ENCODE peak calls at places on chromosomes 4 and X, in seven cellular contexts. One of them, this sample, is unnamed.
A peak's percentile ranks its signal among the peaks of the same experiment; 100 is the strongest.

GRCh38 chrX:13499736-13500135 is 69.7 kb upstream of the EGFL6 start:
- DNase-seq in mesenchymal stem cell: no peak
- DNase-seq in IMR-90: no peak
- DNase-seq in trophoblast cell: no peak
- DNase-seq in neuronal stem cell: no peak
- DNase-seq in H9: no peak
- DNase-seq in H1: no peak
- DNase-seq in this sample: no peak

GRCh38 chr4:14254252-14254651 is 626.7 kb upstream of the BOD1L1 start:
- DNase-seq in H1: no peak
- DNase-seq in IMR-90: peak; percentile 6
- DNase-seq in trophoblast cell: peak; percentile 2
- DNase-seq in mesenchymal stem cell: peak; percentile 28
- DNase-seq in H9: peak; percentile 60
- DNase-seq in neuronal stem cell: no peak
- DNase-seq in this sample: peak; percentile 53

GRCh38 chr4:154073107-154073817 is 284.4 kb upstream of the SFRP2 start:
- DNase-seq in H1: no peak
- DNase-seq in neuronal stem cell: no peak
- DNase-seq in H9: no peak
- DNase-seq in mesenchymal stem cell: peak; percentile 91
- DNase-seq in IMR-90: no peak
- DNase-seq in trophoblast cell: no peak
- DNase-seq in this sample: no peak

GRCh38 chr4:137659431-137659830 is 127.1 kb upstream of the PCDH18 start:
- DNase-seq in H9: no peak
- DNase-seq in trophoblast cell: no peak
- DNase-seq in IMR-90: peak; percentile 55
- DNase-seq in mesenchymal stem cell: no peak
- DNase-seq in neuronal stem cell: no peak
- DNase-seq in H1: no peak
- DNase-seq in this sample: no peak

GRCh38 chr4:158652920-158653319 is 18.8 kb downstream of the C4orf46 start:
- DNase-seq in mesenchymal stem cell: peak; percentile 3
- DNase-seq in trophoblast cell: no peak
- DNase-seq in H1: no peak
- DNase-seq in neuronal stem cell: no peak
- DNase-seq in H9: no peak
- DNase-seq in IMR-90: no peak
- DNase-seq in this sample: no peak

GRCh38 chr4:38531126-38531737 is 132.8 kb upstream of the KLF3 start:
- DNase-seq in H1: no peak
- DNase-seq in H9: no peak
- DNase-seq in trophoblast cell: no peak
- DNase-seq in mesenchymal stem cell: peak; percentile 12
- DNase-seq in neuronal stem cell: no peak
- DNase-seq in IMR-90: peak; percentile 3
- DNase-seq in this sample: no peak

GRCh38 chrX:107728342-107729099 is 47.1 kb downstream of the TSC22D3 start:
- DNase-seq in H9: no peak
- DNase-seq in IMR-90: no peak
- DNase-seq in mesenchymal stem cell: peak; percentile 67
- DNase-seq in trophoblast cell: no peak
- DNase-seq in H1: no peak
- DNase-seq in neuronal stem cell: no peak
- DNase-seq in this sample: no peak

GRCh38 chrX:134244043-134244442 is 7.1 kb downstream of the CCDC160 start:
- DNase-seq in mesenchymal stem cell: peak; percentile 19
- DNase-seq in neuronal stem cell: no peak
- DNase-seq in H9: no peak
- DNase-seq in H1: no peak
- DNase-seq in trophoblast cell: no peak
- DNase-seq in IMR-90: peak; percentile 33
- DNase-seq in this sample: no peak

GRCh38 chr4:78939667-78940008 is 400 bp upstream of the PAQR3 start:
- DNase-seq in trophoblast cell: no peak
- DNase-seq in H9: no peak
- DNase-seq in H1: no peak
- DNase-seq in mesenchymal stem cell: no peak
- DNase-seq in IMR-90: peak; percentile 12
- DNase-seq in neuronal stem cell: no peak
- DNase-seq in this sample: no peak

GRCh38 chrX:12984629-12985303 is 9.9 kb downstream of the TMSB4X start:
- DNase-seq in IMR-90: peak; percentile 35
- DNase-seq in mesenchymal stem cell: no peak
- DNase-seq in neuronal stem cell: no peak
- DNase-seq in H9: no peak
- DNase-seq in trophoblast cell: no peak
- DNase-seq in H1: no peak
- DNase-seq in this sample: no peak

GRCh38 chr4:17665852-17666251 is 51.4 kb downstream of the MED28 start:
- DNase-seq in H9: no peak
- DNase-seq in trophoblast cell: no peak
- DNase-seq in mesenchymal stem cell: no peak
- DNase-seq in H1: no peak
- DNase-seq in IMR-90: no peak
- DNase-seq in neuronal stem cell: no peak
- DNase-seq in this sample: no peak

GRCh38 chr4:33579951-33580350 is 2664.4 kb downstream of the ARAP2 start:
- DNase-seq in H1: no peak
- DNase-seq in trophoblast cell: no peak
- DNase-seq in neuronal stem cell: no peak
- DNase-seq in IMR-90: no peak
- DNase-seq in mesenchymal stem cell: no peak
- DNase-seq in H9: no peak
- DNase-seq in this sample: no peak

GRCh38 chrX:33183366-33183765 is 28.0 kb downstream of the DMD start:
- DNase-seq in IMR-90: peak; percentile 82
- DNase-seq in mesenchymal stem cell: peak; percentile 43
- DNase-seq in trophoblast cell: no peak
- DNase-seq in neuronal stem cell: no peak
- DNase-seq in H9: no peak
- DNase-seq in H1: no peak
- DNase-seq in this sample: peak; percentile 51

GRCh38 chr4:135120190-135120589 is 918.6 kb upstream of the PABPC4L start:
- DNase-seq in H1: no peak
- DNase-seq in H9: no peak
- DNase-seq in IMR-90: peak; percentile 19
- DNase-seq in neuronal stem cell: no peak
- DNase-seq in trophoblast cell: no peak
- DNase-seq in mesenchymal stem cell: peak; percentile 5
- DNase-seq in this sample: no peak

GRCh38 chrX:17923546-17923945 is 62.4 kb upstream of the RAI2 start:
- DNase-seq in neuronal stem cell: no peak
- DNase-seq in IMR-90: no peak
- DNase-seq in trophoblast cell: no peak
- DNase-seq in H9: no peak
- DNase-seq in mesenchymal stem cell: no peak
- DNase-seq in H1: no peak
- DNase-seq in this sample: no peak

GRCh38 chrX:17919896-17920446 is 58.9 kb upstream of the RAI2 start:
- DNase-seq in H1: no peak
- DNase-seq in neuronal stem cell: no peak
- DNase-seq in H9: no peak
- DNase-seq in trophoblast cell: no peak
- DNase-seq in IMR-90: no peak
- DNase-seq in mesenchymal stem cell: no peak
- DNase-seq in this sample: no peak

GRCh38 chrX:17922303-17922702 is 61.2 kb upstream of the RAI2 start:
- DNase-seq in H9: no peak
- DNase-seq in trophoblast cell: no peak
- DNase-seq in neuronal stem cell: no peak
- DNase-seq in H1: no peak
- DNase-seq in mesenchymal stem cell: no peak
- DNase-seq in IMR-90: no peak
- DNase-seq in this sample: no peak

DNA sequence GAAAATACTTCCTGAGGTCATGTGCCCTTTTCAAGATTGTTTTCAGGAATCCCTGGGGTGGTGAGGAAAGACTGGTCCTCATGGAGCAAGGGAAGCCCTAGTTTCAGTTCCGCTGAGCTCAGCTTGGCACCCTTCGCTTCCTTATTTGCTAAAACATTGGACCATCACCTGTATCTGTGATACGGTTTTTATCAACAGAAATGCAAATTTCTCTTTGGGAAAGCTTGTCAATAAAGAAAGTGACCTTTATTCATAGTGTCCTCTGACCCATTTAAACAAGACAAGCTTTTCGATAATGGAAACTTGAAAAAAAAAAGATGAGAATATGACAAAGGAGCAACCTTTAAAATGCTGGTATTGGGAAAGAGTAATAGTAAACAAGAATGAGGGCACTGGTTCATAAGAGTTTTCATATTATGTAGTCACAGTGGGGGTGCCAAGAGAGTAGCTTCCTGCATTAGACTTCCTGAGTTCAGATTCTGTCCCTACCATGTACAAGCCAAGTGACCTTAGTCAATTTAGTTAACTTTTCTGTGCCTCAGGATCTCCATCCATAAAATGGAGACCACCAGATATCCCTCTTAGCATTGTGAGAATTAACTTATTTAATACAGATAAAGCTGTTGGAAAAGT is 57.0 kb upstream of the RAI2 start:
- DNase-seq in H1: no peak
- DNase-seq in H9: no peak
- DNase-seq in IMR-90: no peak
- DNase-seq in mesenchymal stem cell: no peak
- DNase-seq in neuronal stem cell: no peak
- DNase-seq in trophoblast cell: no peak
- DNase-seq in this sample: no peak
- H3K4ac ChIP-seq in H1: no peak overlapping the region
- H3K4ac ChIP-seq in H9: no peak overlapping the region
- H3K4ac ChIP-seq in IMR-90: no peak overlapping the region
- H3K4ac ChIP-seq in mesenchymal stem cell: no peak overlapping the region
- H3K4ac ChIP-seq in neuronal stem cell: no peak overlapping the region
- H3K4ac ChIP-seq in trophoblast cell: no peak overlapping the region
- H3K4ac ChIP-seq in this sample: no peak overlapping the region

DNA sequence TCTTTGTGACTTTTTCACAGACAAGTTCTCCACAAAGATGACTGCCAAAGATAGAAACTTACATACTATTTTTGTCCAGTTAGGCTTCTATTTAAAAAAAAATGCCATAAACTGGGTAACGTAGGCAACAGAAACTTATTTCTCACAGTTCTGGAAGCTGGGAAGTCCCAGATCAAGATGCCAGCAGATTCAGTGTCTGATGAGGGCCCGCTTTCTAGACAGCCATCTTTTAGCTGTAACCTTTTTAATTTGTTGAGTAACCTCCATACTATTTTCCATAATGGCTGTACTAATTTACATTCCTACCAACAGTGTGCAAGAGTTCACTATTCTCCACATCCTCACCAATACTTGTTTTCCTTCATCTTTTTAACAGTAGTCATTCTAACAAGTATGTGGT is 55.5 kb downstream of the ARHGEF38 start:
- DNase-seq in mesenchymal stem cell: no peak
- DNase-seq in IMR-90: no peak
- DNase-seq in H9: no peak
- DNase-seq in H1: no peak
- DNase-seq in trophoblast cell: peak; percentile 60
- DNase-seq in neuronal stem cell: no peak
- DNase-seq in this sample: no peak
- H3K4ac ChIP-seq in mesenchymal stem cell: no peak overlapping the region
- H3K4ac ChIP-seq in IMR-90: no peak overlapping the region
- H3K4ac ChIP-seq in H9: no peak overlapping the region
- H3K4ac ChIP-seq in H1: no peak overlapping the region
- H3K4ac ChIP-seq in trophoblast cell: no peak overlapping the region
- H3K4ac ChIP-seq in neuronal stem cell: no peak overlapping the region
- H3K4ac ChIP-seq in this sample: no peak overlapping the region

GRCh38 chr4:112410364-112410763 is 105.6 kb downstream of the NEUROG2 start:
- DNase-seq in trophoblast cell: no peak
- DNase-seq in IMR-90: no peak
- DNase-seq in H9: no peak
- DNase-seq in neuronal stem cell: no peak
- DNase-seq in H1: no peak
- DNase-seq in mesenchymal stem cell: no peak
- DNase-seq in this sample: no peak

GRCh38 chr4:112411781-112412281 is 104.1 kb downstream of the NEUROG2 start:
- DNase-seq in mesenchymal stem cell: no peak
- DNase-seq in trophoblast cell: peak; percentile 19
- DNase-seq in H9: peak; percentile 49
- DNase-seq in H1: peak; percentile 13
- DNase-seq in IMR-90: no peak
- DNase-seq in neuronal stem cell: peak; percentile 54
- DNase-seq in this sample: peak; percentile 6

GRCh38 chr4:112416464-112416863 is 99.5 kb downstream of the NEUROG2 start:
- DNase-seq in neuronal stem cell: no peak
- DNase-seq in H1: no peak
- DNase-seq in IMR-90: no peak
- DNase-seq in trophoblast cell: peak; percentile 9
- DNase-seq in H9: no peak
- DNase-seq in mesenchymal stem cell: no peak
- DNase-seq in this sample: peak; percentile 5

GRCh38 chr4:112410804-112411203 is 105.2 kb downstream of the NEUROG2 start:
- DNase-seq in neuronal stem cell: no peak
- DNase-seq in trophoblast cell: no peak
- DNase-seq in H9: no peak
- DNase-seq in mesenchymal stem cell: no peak
- DNase-seq in H1: no peak
- DNase-seq in IMR-90: no peak
- DNase-seq in this sample: no peak
- H3K4ac ChIP-seq in neuronal stem cell: no peak overlapping the region
- H3K4ac ChIP-seq in trophoblast cell: no peak overlapping the region
- H3K4ac ChIP-seq in H9: no peak overlapping the region
- H3K4ac ChIP-seq in mesenchymal stem cell: no peak overlapping the region
- H3K4ac ChIP-seq in H1: no peak overlapping the region
- H3K4ac ChIP-seq in IMR-90: no peak overlapping the region
- H3K4ac ChIP-seq in this sample: no peak overlapping the region

GRCh38 chr4:55574252-55574651 is 17.8 kb downstream of the PDCL2 start:
- DNase-seq in IMR-90: no peak
- DNase-seq in mesenchymal stem cell: no peak
- DNase-seq in trophoblast cell: no peak
- DNase-seq in H9: no peak
- DNase-seq in H1: no peak
- DNase-seq in neuronal stem cell: no peak
- DNase-seq in this sample: no peak
- H3K4ac ChIP-seq in IMR-90: no peak overlapping the region
- H3K4ac ChIP-seq in mesenchymal stem cell: no peak overlapping the region
- H3K4ac ChIP-seq in trophoblast cell: no peak overlapping the region
- H3K4ac ChIP-seq in H9: no peak overlapping the region
- H3K4ac ChIP-seq in H1: no peak overlapping the region
- H3K4ac ChIP-seq in neuronal stem cell: no peak overlapping the region
- H3K4ac ChIP-seq in this sample: no peak overlapping the region

This sample was measured in mesendoderm.